ENCODE peak calls at places on chromosomes 11 and 22, in six cellular contexts. O is PC-3, Q is GM23338, S is HCT116, N is GM23248, M is SK-N-SH. U is an unnamed sample.
A peak's percentile ranks its signal among the peaks of the same experiment; 100 is the strongest.

GRCh38 chr22:46075764-46076531 is 74.4 kb upstream of the PPARA start:
- DNase-seq in Q (no peak), S (no peak), M (no peak), O (no peak), N (no peak), U (no peak)

GRCh38 chr22:20111045-20111688 is 4.7 kb upstream of the RANBP1 start:
- DNase-seq in N (peak; percentile 54), O (peak; percentile 26), Q (peak; percentile 78), M (peak; percentile 87), S (peak; percentile 51), U (peak; percentile 67)

GRCh38 chr11:116930177-116930576 is 92.8 kb upstream of the APOA1 start:
- DNase-seq in O (no peak), M (no peak), S (no peak), Q (peak; percentile 39), N (peak; percentile 22), U (peak; percentile 78)

GRCh38 chr11:11465280-11465679 is 112.2 kb upstream of the CSNK2A3 start:
- DNase-seq in O (no peak), S (no peak), M (no peak), Q (no peak), N (no peak), U (no peak)

GRCh38 chr11:119797137-119797611 is 68.2 kb upstream of the NECTIN1 start:
- DNase-seq in S (no peak), M (no peak), Q (peak; percentile 32), N (no peak), O (no peak), U (no peak)

GRCh38 chr11:107591446-107592236 is 694 bp downstream of the ELMOD1 start:
- DNase-seq in S (no peak), Q (peak; percentile 62), N (peak; percentile 70), M (peak; percentile 68), O (peak; percentile 29), U (no peak)

GRCh38 chr11:115349427-115349826 is 154.8 kb downstream of the CADM1 start:
- DNase-seq in O (no peak), M (no peak), Q (no peak), S (no peak), N (no peak), U (no peak)

GRCh38 chr22:24271406-24271760 is 752 bp downstream of the SPECC1L start:
- DNase-seq in O (peak; percentile 16), N (peak; percentile 50), S (no peak), M (no peak), Q (no peak), U (no peak)

GRCh38 chr22:48072777-48073176 is 1310.3 kb downstream of the TBC1D22A start:
- DNase-seq in S (no peak), N (no peak), O (no peak), M (no peak), Q (peak; percentile 76), U (peak; percentile 54)

GRCh38 chr22:49291169-49291568 is 536.5 kb downstream of the BRD1 start:
- DNase-seq in N (no peak), O (no peak), S (no peak), M (no peak), Q (no peak), U (no peak)

GRCh38 chr11:2750101-2750509 is 50.3 kb upstream of the KCNQ1OT1 start:
- DNase-seq in N (no peak), S (no peak), M (no peak), Q (no peak), O (no peak), U (no peak)

GRCh38 chr22:35477911-35478582 is 62.6 kb upstream of the RASD2 start:
- DNase-seq in O (peak; percentile 96), Q (no peak), N (peak; percentile 70), S (peak; percentile 27), M (peak; percentile 56), U (no peak)

GRCh38 chr22:22820626-22821025 is 67.0 kb upstream of the IGLL5 start:
- DNase-seq in O (no peak), M (no peak), N (no peak), Q (no peak), S (no peak), U (peak; percentile 72)

GRCh38 chr11:130371004-130371590 is 56.4 kb upstream of the ZBTB44 start:
- DNase-seq in O (peak; percentile 39), S (no peak), N (no peak), Q (peak; percentile 39), M (no peak), U (peak; percentile 44)

GRCh38 chr11:121892131-121892681 is 223.8 kb downstream of the BLID start:
- DNase-seq in Q (peak; percentile 61), S (no peak), M (no peak), O (peak; percentile 42), N (peak; percentile 90), U (no peak)

GRCh38 chr11:1336836-1337646 is 27.6 kb upstream of the TOLLIP start:
- DNase-seq in O (no peak), M (peak; percentile 80), Q (peak; percentile 59), N (peak; percentile 14), S (no peak), U (peak; percentile 32)

GRCh38 chr11:118084247-118084646 is 2.5 kb downstream of the SMIM35 start:
- DNase-seq in M (no peak), Q (no peak), N (peak; percentile 47), O (peak; percentile 36), S (no peak), U (no peak)

GRCh38 chr11:62918531-62918930 is 2.6 kb downstream of the CHRM1 start:
- DNase-seq in S (no peak), N (peak; percentile 39), Q (no peak), M (peak; percentile 57), O (no peak), U (no peak)

GRCh38 chr11:1705121-1706052 is 8.4 kb downstream of the KRTAP5-6 start:
- DNase-seq in S (no peak), Q (no peak), O (peak; percentile 31), M (no peak), N (no peak), U (no peak)

GRCh38 chr11:115764172-115764571 is 260.0 kb upstream of the CADM1 start:
- DNase-seq in Q (no peak), S (no peak), N (no peak), M (no peak), O (no peak), U (no peak)

GRCh38 chr11:69257838-69258658 is 35.9 kb upstream of the MYEOV start:
- DNase-seq in Q (peak; percentile 49), S (no peak), M (no peak), N (no peak), O (no peak), U (no peak)

GRCh38 chr11:28627690-28628255 is 519.6 kb downstream of the METTL15 start:
- DNase-seq in Q (no peak), N (no peak), O (no peak), M (no peak), S (no peak), U (no peak)

GRCh38 chr22:43828711-43829447 is 16.8 kb upstream of the EFCAB6 start:
- DNase-seq in M (peak; percentile 61), S (no peak), Q (peak; percentile 65), N (peak; percentile 63), O (no peak), U (no peak)

GRCh38 chr11:1570896-1571759 is 943 bp downstream of the DUSP8 start:
- DNase-seq in S (no peak), O (no peak), Q (peak; percentile 70), M (peak; percentile 82), N (no peak), U (no peak)

GRCh38 chr11:34480339-34480738 is 33.3 kb downstream of the ELF5 start:
- DNase-seq in M (no peak), N (peak; percentile 24), S (no peak), O (peak; percentile 53), Q (no peak), U (no peak)

GRCh38 chr11:122772945-122773344 is 65.4 kb upstream of the CRTAM start:
- DNase-seq in S (no peak), M (no peak), N (peak; percentile 65), Q (no peak), O (no peak), U (no peak)

GRCh38 chr22:37340331-37341262 is 58.3 kb downstream of the CYTH4 start:
- DNase-seq in N (no peak), S (no peak), M (no peak), Q (peak; percentile 55), O (peak; percentile 0), U (no peak)

GRCh38 chr11:72673943-72674828 is at the start of gene PDE2A:
- DNase-seq in N (no peak), S (no peak), Q (peak; percentile 73), O (no peak), M (peak; percentile 86), U (no peak)
- H3K4me3 ChIP-seq in N (no peak within 1 kb of the TSS), S (no peak within 1 kb of the TSS), Q (peak within 1 kb of the TSS; percentile 66), O (no peak within 1 kb of the TSS), M (no peak within 1 kb of the TSS), U (no peak within 1 kb of the TSS)

GRCh38 chr11:79609511-79609910 is 168.7 kb upstream of the TENM4 start:
- DNase-seq in Q (no peak), M (no peak), O (no peak), N (no peak), S (no peak), U (no peak)
- H3K9me2 ChIP-seq in Q (peaks cover 6% of the 10 kb centered on the region), M (no peaks in the 10 kb centered on the region), O (no peaks in the 10 kb centered on the region), N (no peaks in the 10 kb centered on the region), S (no peaks in the 10 kb centered on the region), U (no peaks in the 10 kb centered on the region)

GRCh38 chr11:87666730-87667129 is 508.5 kb downstream of the RAB38 start:
- DNase-seq in Q (no peak), M (no peak), N (no peak), O (no peak), S (no peak), U (no peak)
- H3K4me2 ChIP-seq in Q (no peak overlapping the region), M (no peak overlapping the region), N (no peak overlapping the region), O (no peak overlapping the region), S (no peak overlapping the region), U (no peak overlapping the region)

DNA sequence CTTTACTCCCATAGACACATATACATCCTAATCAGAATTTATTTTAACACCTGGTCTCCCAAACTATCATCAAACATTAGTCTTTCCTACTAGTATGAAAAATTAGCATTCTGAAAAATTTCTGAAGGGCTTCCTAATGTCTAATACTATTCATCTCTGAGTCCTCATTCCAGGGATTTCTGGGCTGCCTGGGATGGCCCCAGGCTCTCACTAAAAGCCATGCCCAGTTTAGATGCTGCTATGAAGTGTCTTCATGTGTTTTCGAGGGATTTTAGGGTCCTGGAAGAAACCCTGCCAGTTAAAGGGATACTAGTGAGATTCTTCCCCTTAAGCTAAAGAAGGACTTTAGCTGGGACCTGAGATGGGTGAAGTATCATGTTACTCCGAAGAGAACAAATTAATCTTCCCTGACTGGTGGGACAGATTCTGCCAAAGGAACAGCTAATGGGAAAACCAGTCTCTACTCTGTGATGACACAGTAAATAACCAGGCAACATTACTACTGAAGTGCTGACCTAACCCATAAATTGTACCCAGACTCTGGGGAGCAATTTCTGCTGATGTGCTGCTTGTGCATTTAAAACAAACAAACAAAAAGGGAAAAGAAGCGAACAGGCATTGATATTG is 342.6 kb downstream of the SOX6 start:
- DNase-seq in S (no peak), N (no peak), O (no peak), Q (no peak), M (no peak), U (no peak)
- H3K4me3 ChIP-seq in S (no peak overlapping the region), N (no peak overlapping the region), O (no peak overlapping the region), Q (no peak overlapping the region), M (no peak overlapping the region), U (no peak overlapping the region)

U was measured in OCI-LY7.